ENCODE peak calls at places on chromosomes 11 and 22, in five cellular contexts. One of them, this sample, is unnamed.

GRCh38 chr11:71109186-71109585 is 143.2 kb downstream of the SHANK2 start:
- DNase-seq in psoas muscle: no peak
- DNase-seq in heart left ventricle: no peak
- DNase-seq in cardiac muscle cell: no peak
- DNase-seq in CD4-positive, CD25-positive, alpha-beta regulatory T cell: no peak
- DNase-seq in this sample: no peak

GRCh38 chr11:84316866-84317560 is 1030.8 kb upstream of the CCDC90B start:
- DNase-seq in psoas muscle: no peak
- DNase-seq in heart left ventricle: no peak
- DNase-seq in cardiac muscle cell: peak; percentile 35
- DNase-seq in CD4-positive, CD25-positive, alpha-beta regulatory T cell: no peak
- DNase-seq in this sample: no peak

GRCh38 chr11:12862761-12863469 is 146.2 kb upstream of the RASSF10 start:
- DNase-seq in psoas muscle: peak; percentile 64
- DNase-seq in heart left ventricle: peak; percentile 29
- DNase-seq in cardiac muscle cell: peak; percentile 93
- DNase-seq in CD4-positive, CD25-positive, alpha-beta regulatory T cell: no peak
- DNase-seq in this sample: peak; percentile 83

GRCh38 chr11:116276051-116277044 is 496.4 kb downstream of the BUD13 start:
- DNase-seq in psoas muscle: peak; percentile 83
- DNase-seq in heart left ventricle: peak; percentile 70
- DNase-seq in cardiac muscle cell: peak; percentile 62
- DNase-seq in CD4-positive, CD25-positive, alpha-beta regulatory T cell: peak; percentile 62
- DNase-seq in this sample: peak; percentile 66

GRCh38 chr11:390175-390574 is 3.8 kb upstream of the PKP3 start:
- DNase-seq in psoas muscle: no peak
- DNase-seq in heart left ventricle: no peak
- DNase-seq in cardiac muscle cell: no peak
- DNase-seq in CD4-positive, CD25-positive, alpha-beta regulatory T cell: no peak
- DNase-seq in this sample: no peak

GRCh38 chr11:47995318-47995717 is 15.0 kb downstream of the PTPRJ start:
- DNase-seq in psoas muscle: no peak
- DNase-seq in heart left ventricle: no peak
- DNase-seq in cardiac muscle cell: no peak
- DNase-seq in CD4-positive, CD25-positive, alpha-beta regulatory T cell: no peak
- DNase-seq in this sample: no peak

GRCh38 chr11:68495330-68495729 is 34.8 kb downstream of the PPP6R3 start:
- DNase-seq in psoas muscle: no peak
- DNase-seq in heart left ventricle: no peak
- DNase-seq in cardiac muscle cell: no peak
- DNase-seq in CD4-positive, CD25-positive, alpha-beta regulatory T cell: no peak
- DNase-seq in this sample: no peak

GRCh38 chr22:30392661-30393321 is 4.0 kb upstream of the SEC14L2 start:
- DNase-seq in psoas muscle: no peak
- DNase-seq in heart left ventricle: no peak
- DNase-seq in cardiac muscle cell: no peak
- DNase-seq in CD4-positive, CD25-positive, alpha-beta regulatory T cell: no peak
- DNase-seq in this sample: no peak

GRCh38 chr11:119711476-119711875 is 17.5 kb downstream of the NECTIN1 start:
- DNase-seq in psoas muscle: no peak
- DNase-seq in heart left ventricle: no peak
- DNase-seq in cardiac muscle cell: no peak
- DNase-seq in CD4-positive, CD25-positive, alpha-beta regulatory T cell: no peak
- DNase-seq in this sample: no peak
- H3K27ac ChIP-seq in psoas muscle: no peak overlapping the region
- H3K27ac ChIP-seq in heart left ventricle: no peak overlapping the region
- H3K27ac ChIP-seq in cardiac muscle cell: no peak overlapping the region
- H3K27ac ChIP-seq in CD4-positive, CD25-positive, alpha-beta regulatory T cell: no peak overlapping the region
- H3K27ac ChIP-seq in this sample: no peak overlapping the region

DNA sequence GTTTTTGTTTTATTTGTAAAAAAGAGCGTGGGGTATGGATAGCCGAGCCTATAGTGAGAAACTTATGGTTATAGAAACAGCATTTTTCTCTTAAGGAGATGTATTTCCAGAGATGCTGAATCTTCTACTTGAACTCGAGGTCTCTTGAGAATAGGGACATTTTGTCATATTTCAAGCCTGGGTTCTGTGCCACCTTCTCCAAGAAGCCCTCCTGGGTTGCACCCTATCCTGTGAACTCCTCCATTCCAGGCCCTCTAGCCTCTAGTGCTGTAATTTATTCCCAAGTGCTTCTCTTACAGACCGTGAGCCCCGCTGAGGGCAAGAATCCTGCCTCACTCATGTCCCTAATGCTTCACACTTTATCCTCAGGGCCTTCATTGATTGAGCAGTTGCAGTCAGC is 108.6 kb downstream of the KIAA1671 start:
- DNase-seq in psoas muscle: no peak
- DNase-seq in heart left ventricle: no peak
- DNase-seq in cardiac muscle cell: no peak
- DNase-seq in CD4-positive, CD25-positive, alpha-beta regulatory T cell: no peak
- DNase-seq in this sample: no peak
- H3K4me1 ChIP-seq in psoas muscle: peaks cover 7% of the 10 kb centered on the region
- H3K4me1 ChIP-seq in heart left ventricle: peaks cover 13% of the 10 kb centered on the region
- H3K4me1 ChIP-seq in cardiac muscle cell: no peaks in the 10 kb centered on the region
- H3K4me1 ChIP-seq in CD4-positive, CD25-positive, alpha-beta regulatory T cell: peaks cover 32% of the 10 kb centered on the region
- H3K4me1 ChIP-seq in this sample: no peaks in the 10 kb centered on the region

DNA sequence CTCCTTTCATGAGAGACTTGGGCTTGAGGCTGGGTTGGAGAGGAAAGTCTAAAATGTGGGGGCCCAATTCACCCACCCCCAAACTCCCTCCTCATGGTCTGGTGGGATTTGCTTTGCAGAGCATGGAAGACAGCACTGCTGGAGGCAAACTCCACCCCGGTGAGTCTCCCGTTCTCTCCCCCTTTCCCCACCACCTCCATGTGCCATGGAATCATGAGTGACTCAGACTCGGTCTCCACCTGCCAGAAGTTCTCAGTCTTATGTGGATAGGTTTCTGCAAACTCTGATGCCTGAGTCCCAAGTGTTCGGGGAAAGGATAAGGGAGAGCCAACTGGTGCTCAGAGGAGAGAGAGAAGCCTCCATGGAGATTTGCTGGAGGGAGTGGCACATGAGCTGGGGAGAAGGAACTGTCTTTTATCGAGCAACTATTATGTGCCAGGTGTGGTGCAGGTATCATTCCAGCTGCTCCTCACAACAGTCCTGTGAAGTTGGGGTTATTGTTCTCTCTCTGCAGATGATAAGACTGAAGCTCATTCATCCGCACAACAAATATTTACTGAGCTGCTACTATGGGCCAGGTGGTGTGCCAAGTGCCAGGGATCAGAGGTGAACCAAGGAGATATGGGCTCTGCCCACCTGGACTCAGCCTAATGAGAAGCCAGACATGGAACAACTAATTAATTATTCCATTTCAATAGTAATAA is 6.6 kb downstream of the PLEKHB1 start:
- DNase-seq in psoas muscle: no peak
- DNase-seq in heart left ventricle: no peak
- DNase-seq in cardiac muscle cell: no peak
- DNase-seq in CD4-positive, CD25-positive, alpha-beta regulatory T cell: no peak
- DNase-seq in this sample: no peak
- H3K27me3 ChIP-seq in psoas muscle: no peaks in the 10 kb centered on the region
- H3K27me3 ChIP-seq in heart left ventricle: no peaks in the 10 kb centered on the region
- H3K27me3 ChIP-seq in cardiac muscle cell: no peaks in the 10 kb centered on the region
- H3K27me3 ChIP-seq in CD4-positive, CD25-positive, alpha-beta regulatory T cell: no peaks in the 10 kb centered on the region
- H3K27me3 ChIP-seq in this sample: no peaks in the 10 kb centered on the region

GRCh38 chr22:49779853-49780271 is 47.8 kb downstream of the BRD1 start:
- DNase-seq in psoas muscle: peak; percentile 85
- DNase-seq in heart left ventricle: no peak
- DNase-seq in cardiac muscle cell: no peak
- DNase-seq in CD4-positive, CD25-positive, alpha-beta regulatory T cell: no peak
- DNase-seq in this sample: no peak
- H3K27ac ChIP-seq in psoas muscle: peak overlapping the region; percentile 58
- H3K27ac ChIP-seq in heart left ventricle: no peak overlapping the region
- H3K27ac ChIP-seq in cardiac muscle cell: peak overlapping the region; percentile 73
- H3K27ac ChIP-seq in CD4-positive, CD25-positive, alpha-beta regulatory T cell: no peak overlapping the region
- H3K27ac ChIP-seq in this sample: no peak overlapping the region

DNA sequence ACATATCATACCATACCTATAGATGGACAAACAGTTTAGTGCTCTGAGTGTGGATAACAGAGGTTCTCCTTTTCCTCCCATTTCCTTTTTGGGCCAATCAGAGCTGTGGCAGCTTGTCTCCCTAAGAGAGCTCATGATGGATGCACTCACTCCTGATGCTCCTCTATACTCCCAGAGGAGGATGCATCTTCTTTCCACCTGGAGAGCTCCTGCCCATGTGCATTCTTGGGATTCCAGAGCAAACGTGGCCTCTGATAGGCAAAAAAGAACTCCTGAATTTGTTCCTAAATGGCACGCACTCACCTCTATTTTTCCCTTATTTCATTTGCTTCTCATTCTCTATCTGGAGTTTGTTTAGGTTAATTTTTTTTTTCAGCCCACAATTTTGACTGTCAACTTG is 2.9 kb downstream of the MRGPRX3 start:
- DNase-seq in psoas muscle: no peak
- DNase-seq in heart left ventricle: no peak
- DNase-seq in cardiac muscle cell: no peak
- DNase-seq in CD4-positive, CD25-positive, alpha-beta regulatory T cell: no peak
- DNase-seq in this sample: no peak
- H3K4me1 ChIP-seq in psoas muscle: no peaks in the 10 kb centered on the region
- H3K4me1 ChIP-seq in heart left ventricle: no peaks in the 10 kb centered on the region
- H3K4me1 ChIP-seq in cardiac muscle cell: no peaks in the 10 kb centered on the region
- H3K4me1 ChIP-seq in CD4-positive, CD25-positive, alpha-beta regulatory T cell: no peaks in the 10 kb centered on the region
- H3K4me1 ChIP-seq in this sample: no peaks in the 10 kb centered on the region

DNA sequence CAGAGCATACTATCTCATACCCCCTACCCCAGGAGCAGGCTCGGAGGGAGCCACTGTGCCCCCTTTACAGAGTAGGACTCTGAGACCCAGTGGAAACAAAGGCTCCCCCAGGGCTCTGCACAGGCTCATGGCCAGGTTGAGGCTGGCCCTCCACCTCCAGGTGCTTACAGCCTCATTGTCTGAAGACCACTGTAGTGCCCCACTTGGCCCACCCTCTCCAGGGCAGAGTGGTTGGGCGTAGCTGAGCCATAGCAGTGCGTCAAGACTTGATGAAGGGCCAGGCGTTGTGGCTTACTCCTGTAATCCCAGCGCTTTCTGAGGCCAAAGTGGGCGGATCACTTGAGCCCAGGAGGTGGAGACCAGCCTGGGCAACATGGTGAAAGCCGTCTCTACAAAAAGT is 1.7 kb downstream of the ANKRD13D start:
- DNase-seq in psoas muscle: peak; percentile 63
- DNase-seq in heart left ventricle: no peak
- DNase-seq in cardiac muscle cell: peak; percentile 79
- DNase-seq in CD4-positive, CD25-positive, alpha-beta regulatory T cell: no peak
- DNase-seq in this sample: peak; percentile 87
- H3K27me3 ChIP-seq in psoas muscle: no peaks in the 10 kb centered on the region
- H3K27me3 ChIP-seq in heart left ventricle: no peaks in the 10 kb centered on the region
- H3K27me3 ChIP-seq in cardiac muscle cell: no peaks in the 10 kb centered on the region
- H3K27me3 ChIP-seq in CD4-positive, CD25-positive, alpha-beta regulatory T cell: no peaks in the 10 kb centered on the region
- H3K27me3 ChIP-seq in this sample: no peaks in the 10 kb centered on the region

GRCh38 chr22:46010177-46010867 is 33.4 kb upstream of the WNT7B start:
- DNase-seq in psoas muscle: no peak
- DNase-seq in heart left ventricle: peak; percentile 16
- DNase-seq in cardiac muscle cell: peak; percentile 33
- DNase-seq in CD4-positive, CD25-positive, alpha-beta regulatory T cell: no peak
- DNase-seq in this sample: peak; percentile 37

GRCh38 chr22:46010951-46011626 is 34.1 kb upstream of the WNT7B start:
- DNase-seq in psoas muscle: peak; percentile 61
- DNase-seq in heart left ventricle: peak; percentile 21
- DNase-seq in cardiac muscle cell: no peak
- DNase-seq in CD4-positive, CD25-positive, alpha-beta regulatory T cell: no peak
- DNase-seq in this sample: peak; percentile 69

GRCh38 chr22:46012881-46013281 is 35.9 kb upstream of the WNT7B start:
- DNase-seq in psoas muscle: peak; percentile 64
- DNase-seq in heart left ventricle: peak; percentile 23
- DNase-seq in cardiac muscle cell: no peak
- DNase-seq in CD4-positive, CD25-positive, alpha-beta regulatory T cell: no peak
- DNase-seq in this sample: peak; percentile 46

GRCh38 chr22:46012182-46012880 is 35.4 kb upstream of the WNT7B start:
- DNase-seq in psoas muscle: no peak
- DNase-seq in heart left ventricle: peak; percentile 21
- DNase-seq in cardiac muscle cell: no peak
- DNase-seq in CD4-positive, CD25-positive, alpha-beta regulatory T cell: no peak
- DNase-seq in this sample: peak; percentile 62

DNA sequence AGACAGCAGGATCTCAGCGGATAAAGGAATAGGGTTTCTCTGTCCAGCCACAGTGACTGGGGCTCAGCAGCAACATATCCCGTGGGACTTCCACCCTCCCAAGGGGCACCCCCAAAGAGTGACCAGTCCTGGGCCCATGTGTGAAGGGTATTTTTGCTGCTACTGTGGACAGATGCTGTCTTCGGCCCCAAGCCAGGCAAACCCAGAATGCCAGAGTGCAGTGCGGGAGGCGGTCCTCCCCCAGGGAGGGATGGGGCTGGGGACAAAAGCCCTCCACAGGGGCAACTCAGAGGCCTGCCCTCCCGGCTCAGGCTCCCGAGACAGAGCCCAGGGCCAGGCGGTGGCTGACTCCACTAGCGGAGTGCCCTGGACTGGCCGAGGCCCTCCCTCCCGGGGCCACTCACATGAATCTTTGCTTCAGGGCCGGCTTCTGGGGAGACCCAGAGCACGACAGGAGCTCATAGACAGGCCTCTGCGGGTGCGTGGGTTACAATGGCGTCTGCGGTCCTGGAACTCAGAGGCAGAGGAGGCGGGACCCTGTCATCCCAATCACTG is 34.7 kb upstream of the WNT7B start:
- DNase-seq in psoas muscle: peak; percentile 48
- DNase-seq in heart left ventricle: peak; percentile 27
- DNase-seq in cardiac muscle cell: no peak
- DNase-seq in CD4-positive, CD25-positive, alpha-beta regulatory T cell: no peak
- DNase-seq in this sample: peak; percentile 71
- H3K27ac ChIP-seq in psoas muscle: peak overlapping the region; percentile 19
- H3K27ac ChIP-seq in heart left ventricle: peak overlapping the region; percentile 97
- H3K27ac ChIP-seq in cardiac muscle cell: no peak overlapping the region
- H3K27ac ChIP-seq in CD4-positive, CD25-positive, alpha-beta regulatory T cell: no peak overlapping the region
- H3K27ac ChIP-seq in this sample: no peak overlapping the region

DNA sequence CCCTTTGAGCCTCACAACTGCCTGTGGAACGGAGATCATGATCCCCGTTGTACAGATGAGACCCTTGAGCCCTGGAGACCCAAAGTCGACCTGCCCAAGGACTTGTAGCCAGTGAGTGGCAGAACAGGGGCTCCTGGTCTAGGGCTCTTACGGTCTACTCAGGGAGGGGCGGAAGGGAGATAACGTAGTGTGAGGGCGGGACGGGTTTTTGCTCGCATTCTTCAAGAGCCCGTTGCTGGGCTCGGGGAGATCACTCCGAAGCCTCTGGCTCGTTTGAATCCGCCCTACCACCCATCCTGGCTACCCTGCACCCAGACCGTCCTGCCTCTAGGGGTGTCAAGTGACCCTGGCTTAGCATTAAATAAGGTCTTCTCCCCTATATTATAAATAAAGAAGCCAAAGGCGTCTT is 637 bp downstream of the CRY2 start:
- DNase-seq in psoas muscle: peak; percentile 66
- DNase-seq in heart left ventricle: peak; percentile 63
- DNase-seq in cardiac muscle cell: peak; percentile 73
- DNase-seq in CD4-positive, CD25-positive, alpha-beta regulatory T cell: peak; percentile 53
- DNase-seq in this sample: peak; percentile 80
- H3K4me1 ChIP-seq in psoas muscle: peaks cover 54% of the 10 kb centered on the region
- H3K4me1 ChIP-seq in heart left ventricle: peaks cover 65% of the 10 kb centered on the region
- H3K4me1 ChIP-seq in cardiac muscle cell: peaks cover 23% of the 10 kb centered on the region
- H3K4me1 ChIP-seq in CD4-positive, CD25-positive, alpha-beta regulatory T cell: peaks cover 46% of the 10 kb centered on the region
- H3K4me1 ChIP-seq in this sample: peaks cover 12% of the 10 kb centered on the region

GRCh38 chr11:2548596-2548995 is 103.8 kb downstream of the KCNQ1 start:
- DNase-seq in psoas muscle: no peak
- DNase-seq in heart left ventricle: no peak
- DNase-seq in cardiac muscle cell: no peak
- DNase-seq in CD4-positive, CD25-positive, alpha-beta regulatory T cell: no peak
- DNase-seq in this sample: peak; percentile 37
- H3K27me3 ChIP-seq in psoas muscle: no peaks in the 10 kb centered on the region
- H3K27me3 ChIP-seq in heart left ventricle: no peaks in the 10 kb centered on the region
- H3K27me3 ChIP-seq in cardiac muscle cell: peaks cover 28% of the 10 kb centered on the region
- H3K27me3 ChIP-seq in CD4-positive, CD25-positive, alpha-beta regulatory T cell: no peaks in the 10 kb centered on the region
- H3K27me3 ChIP-seq in this sample: no peaks in the 10 kb centered on the region

GRCh38 chr11:77515063-77515462 is 41.2 kb upstream of the PAK1 start:
- DNase-seq in psoas muscle: no peak
- DNase-seq in heart left ventricle: no peak
- DNase-seq in cardiac muscle cell: no peak
- DNase-seq in CD4-positive, CD25-positive, alpha-beta regulatory T cell: no peak
- DNase-seq in this sample: no peak
- H3K27ac ChIP-seq in psoas muscle: no peak overlapping the region
- H3K27ac ChIP-seq in heart left ventricle: no peak overlapping the region
- H3K27ac ChIP-seq in cardiac muscle cell: no peak overlapping the region
- H3K27ac ChIP-seq in CD4-positive, CD25-positive, alpha-beta regulatory T cell: no peak overlapping the region
- H3K27ac ChIP-seq in this sample: no peak overlapping the region